ENCODE peak calls at places on chromosomes 2 and 18, in seven cellular contexts. R, Y, M, I, F, X and W are unnamed samples.
A peak's percentile ranks its signal among the peaks of the same experiment; 100 is the strongest.

GRCh38 chr2:122152571-122152970 is 397.1 kb downstream of the TSN start:
- DNase-seq in I (no peak), X (no peak), Y (no peak), F (no peak), R (no peak), M (no peak), W (no peak)

GRCh38 chr2:16407358-16407757 is 258.3 kb downstream of the CYRIA start:
- DNase-seq in M (no peak), R (no peak), I (no peak), X (no peak), F (no peak), Y (no peak), W (no peak)

GRCh38 chr2:11558206-11558886 is 24.5 kb downstream of the GREB1 start:
- DNase-seq in R (no peak), I (no peak), M (no peak), Y (no peak), F (no peak), X (no peak), W (no peak)

GRCh38 chr2:143264851-143265250 is 135.6 kb downstream of the ARHGAP15 start:
- DNase-seq in X (no peak), R (no peak), I (no peak), F (no peak), Y (peak; percentile 94), M (no peak), W (no peak)

GRCh38 chr2:240632291-240632670 is 7.0 kb downstream of the GPR35 start:
- DNase-seq in I (no peak), R (no peak), F (no peak), Y (no peak), M (no peak), X (no peak), W (peak; percentile 4)

GRCh38 chr2:237147317-237147716 is 61.6 kb downstream of the COPS8 start:
- DNase-seq in R (no peak), I (no peak), Y (peak; percentile 45), F (no peak), X (no peak), M (no peak), W (no peak)

GRCh38 chr2:58865436-58865835 is 624.3 kb upstream of the FANCL start:
- DNase-seq in Y (no peak), F (no peak), X (no peak), M (no peak), I (no peak), R (no peak), W (no peak)

GRCh38 chr2:235577404-235578330 is 83.8 kb downstream of the AGAP1 start:
- DNase-seq in F (peak; percentile 72), M (no peak), R (no peak), Y (peak; percentile 21), X (no peak), I (no peak), W (peak; percentile 84)

GRCh38 chr2:68862889-68863288 is 8.3 kb downstream of the BMP10 start:
- DNase-seq in R (no peak), F (no peak), M (no peak), Y (no peak), I (no peak), X (no peak), W (no peak)

GRCh38 chr2:215966951-215967350 is 46.4 kb downstream of the MREG start:
- DNase-seq in Y (no peak), I (no peak), R (no peak), F (no peak), M (no peak), X (no peak), W (no peak)

GRCh38 chr2:194730266-194730665 is 926.8 kb upstream of the SLC39A10 start:
- DNase-seq in M (no peak), Y (no peak), F (no peak), I (no peak), R (no peak), X (no peak), W (no peak)

GRCh38 chr2:131044757-131045150 is 48.5 kb downstream of the FAM168B start:
- DNase-seq in I (no peak), R (no peak), X (no peak), Y (no peak), M (no peak), F (no peak), W (no peak)

GRCh38 chr2:237459226-237459625 is 27.8 kb upstream of the MLPH start:
- DNase-seq in R (no peak), I (no peak), M (no peak), Y (peak; percentile 53), X (no peak), F (no peak), W (no peak)

GRCh38 chr2:6664662-6665061 is 201.0 kb downstream of the CMPK2 start:
- DNase-seq in M (no peak), R (no peak), X (no peak), I (no peak), F (no peak), Y (no peak), W (no peak)

GRCh38 chr2:158603205-158603604 is 146.5 kb downstream of the PKP4 start:
- DNase-seq in R (no peak), X (no peak), Y (no peak), M (no peak), F (no peak), I (no peak), W (no peak)

GRCh38 chr2:189593115-189593514 is 12.5 kb upstream of the SLC40A1 start:
- DNase-seq in F (no peak), Y (no peak), X (no peak), M (no peak), I (no peak), R (no peak), W (no peak)

GRCh38 chr2:119228136-119228535 is 4.5 kb downstream of the STEAP3 start:
- DNase-seq in M (no peak), X (no peak), I (no peak), R (no peak), F (no peak), Y (no peak), W (no peak)

GRCh38 chr18:4453712-4454547 is 1.2 kb downstream of the DLGAP1 start:
- DNase-seq in R (peak; percentile 44), X (no peak), M (no peak), F (peak; percentile 44), I (peak; percentile 83), Y (no peak), W (peak; percentile 40)

GRCh38 chr2:230658877-230659652 is 53.6 kb upstream of the CAB39 start:
- DNase-seq in X (no peak), M (no peak), Y (no peak), R (no peak), I (no peak), F (no peak), W (no peak)

GRCh38 chr2:56749152-56749752 is 565.5 kb downstream of the CCDC85A start:
- DNase-seq in M (no peak), Y (peak; percentile 58), X (no peak), R (no peak), F (peak; percentile 21), I (peak; percentile 52), W (no peak)

GRCh38 chr2:200757414-200757813 is 54.3 kb upstream of the BZW1 start:
- DNase-seq in R (no peak), Y (no peak), I (no peak), F (no peak), M (no peak), X (no peak), W (no peak)

GRCh38 chr2:218960196-218961165 is 1.0 kb downstream of the CDK5R2 start:
- DNase-seq in X (no peak), F (no peak), I (peak; percentile 27), R (no peak), M (no peak), Y (no peak), W (no peak)

GRCh38 chr2:218959761-218960195 is 312 bp downstream of the CDK5R2 start:
- DNase-seq in X (no peak), M (no peak), R (no peak), Y (no peak), I (peak; percentile 28), F (no peak), W (no peak)

GRCh38 chr2:218962859-218963492 is 3.5 kb downstream of the CDK5R2 start:
- DNase-seq in X (peak; percentile 53), I (peak; percentile 98), M (peak; percentile 79), Y (peak; percentile 58), R (peak; percentile 71), F (peak; percentile 94), W (peak; percentile 93)

GRCh38 chr2:218961651-218962570 is 2.4 kb downstream of the CDK5R2 start:
- DNase-seq in I (peak; percentile 68), M (peak; percentile 32), R (no peak), X (no peak), F (no peak), Y (no peak), W (peak; percentile 65)

GRCh38 chr2:218961229-218961628 is 1.8 kb downstream of the CDK5R2 start:
- DNase-seq in M (no peak), R (no peak), I (no peak), F (no peak), Y (no peak), X (no peak), W (no peak)
- H3K27me3 ChIP-seq in M (peaks cover 60% of the 10 kb centered on the region), R (no peaks in the 10 kb centered on the region), I (peaks cover 72% of the 10 kb centered on the region), F (peaks cover 59% of the 10 kb centered on the region), Y (peaks cover 45% of the 10 kb centered on the region), X (peaks cover 42% of the 10 kb centered on the region), W (peaks cover 14% of the 10 kb centered on the region)

DNA sequence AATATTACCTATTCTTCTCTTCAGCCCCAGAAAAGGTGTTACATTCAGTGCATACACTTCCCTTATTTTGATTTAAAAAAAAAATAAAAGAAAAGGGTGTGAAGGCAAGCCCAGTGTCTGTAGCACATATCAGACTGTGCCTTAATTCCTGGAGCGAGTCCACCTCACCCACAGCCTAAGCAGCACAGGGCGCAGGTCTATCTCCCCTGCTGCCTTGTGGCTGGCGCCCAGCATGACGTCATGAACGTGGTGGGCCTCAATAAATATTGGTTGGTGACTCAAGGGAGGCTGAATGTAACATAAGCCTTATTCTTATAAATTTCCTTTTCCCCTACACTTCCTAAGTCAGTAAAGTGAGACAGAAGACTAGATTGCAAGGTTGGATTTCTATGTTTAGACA is 26.4 kb downstream of the ST3GAL5 start:
- DNase-seq in M (no peak), R (no peak), I (no peak), F (no peak), Y (no peak), X (no peak), W (no peak)
- H3K4me1 ChIP-seq in M (no peaks in the 10 kb centered on the region), R (no peaks in the 10 kb centered on the region), I (peaks cover 5% of the 10 kb centered on the region), F (no peaks in the 10 kb centered on the region), Y (peaks cover 6% of the 10 kb centered on the region), X (peaks cover 3% of the 10 kb centered on the region), W (peaks cover 8% of the 10 kb centered on the region)

GRCh38 chr2:176130153-176130916 is 830 bp downstream of the HOXD8 start:
- DNase-seq in Y (peak; percentile 86), R (no peak), X (peak; percentile 85), M (peak; percentile 77), I (peak; percentile 67), F (no peak), W (no peak)
- H3K27me3 ChIP-seq in Y (no peaks in the 10 kb centered on the region), R (no peaks in the 10 kb centered on the region), X (no peaks in the 10 kb centered on the region), M (no peaks in the 10 kb centered on the region), I (peaks cover 100% of the 10 kb centered on the region), F (peaks cover 90% of the 10 kb centered on the region), W (no peaks in the 10 kb centered on the region)

GRCh38 chr2:109320195-109320935 is 191.4 kb downstream of the SH3RF3 start:
- DNase-seq in Y (no peak), M (no peak), R (no peak), X (no peak), F (no peak), I (no peak), W (no peak)

GRCh38 chr2:109322111-109322510 is 193.1 kb downstream of the SH3RF3 start:
- DNase-seq in Y (peak; percentile 99), M (peak; percentile 59), X (peak; percentile 93), I (no peak), F (no peak), R (peak; percentile 93), W (no peak)

GRCh38 chr2:109322646-109323045 is 193.6 kb downstream of the SH3RF3 start:
- DNase-seq in F (no peak), X (no peak), R (no peak), M (no peak), Y (no peak), I (no peak), W (no peak)

GRCh38 chr2:109318949-109319342 is 189.9 kb downstream of the SH3RF3 start:
- DNase-seq in F (no peak), X (no peak), R (no peak), Y (no peak), M (no peak), I (no peak), W (no peak)

GRCh38 chr2:109321570-109321969 is 192.6 kb downstream of the SH3RF3 start:
- DNase-seq in Y (peak; percentile 59), I (no peak), X (no peak), R (no peak), M (no peak), F (no peak), W (no peak)
- H3K4me1 ChIP-seq in Y (peaks cover 59% of the 10 kb centered on the region), I (no peaks in the 10 kb centered on the region), X (peaks cover 34% of the 10 kb centered on the region), R (peaks cover 9% of the 10 kb centered on the region), M (peaks cover 18% of the 10 kb centered on the region), F (peaks cover 7% of the 10 kb centered on the region), W (no peaks in the 10 kb centered on the region)